ENCODE peak calls at places on chromosomes 6 and 20, in six cellular contexts. S, J, O, G, L and T are unnamed samples.

GRCh38 chr6:112910256-112910655 is 563.1 kb downstream of the RFPL4B start:
- DNase-seq in S (no peak), J (no peak), O (no peak), G (no peak), L (no peak), T (no peak)

GRCh38 chr6:151413372-151414145 is 22.2 kb upstream of the ZBTB2 start:
- DNase-seq in S (no peak), J (no peak), O (peak; percentile 51), G (no peak), L (no peak), T (no peak)

GRCh38 chr6:1199981-1200637 is 111.8 kb upstream of the FOXQ1 start:
- DNase-seq in S (no peak), J (no peak), O (no peak), G (no peak), L (no peak), T (no peak)

GRCh38 chr20:22836211-22836610 is 198.9 kb upstream of the SSTR4 start:
- DNase-seq in S (no peak), J (no peak), O (no peak), G (no peak), L (no peak), T (no peak)

GRCh38 chr20:15838466-15838865 is 734.8 kb downstream of the KIF16B start:
- DNase-seq in S (no peak), J (no peak), O (no peak), G (no peak), L (no peak), T (no peak)

GRCh38 chr20:31840906-31841816 is 4.2 kb downstream of the FOXS1 start:
- DNase-seq in S (no peak), J (no peak), O (no peak), G (no peak), L (no peak), T (no peak)

GRCh38 chr20:32544893-32545840 is 40.0 kb downstream of the NOL4L start:
- DNase-seq in S (no peak), J (no peak), O (no peak), G (no peak), L (no peak), T (no peak)

GRCh38 chr6:152223622-152224021 is 413.5 kb downstream of the SYNE1 start:
- DNase-seq in S (no peak), J (no peak), O (no peak), G (no peak), L (no peak), T (no peak)

GRCh38 chr6:81747327-81747726 is 5.2 kb downstream of the TENT5A start:
- DNase-seq in S (no peak), J (no peak), O (no peak), G (no peak), L (no peak), T (no peak)

GRCh38 chr20:16106191-16106849 is 466.9 kb downstream of the KIF16B start:
- DNase-seq in S (no peak), J (no peak), O (no peak), G (no peak), L (no peak), T (no peak)

GRCh38 chr6:157497579-157497978 is 116.6 kb downstream of the ZDHHC14 start:
- DNase-seq in S (no peak), J (no peak), O (no peak), G (no peak), L (no peak), T (no peak)

GRCh38 chr20:18624948-18625347 is 37.1 kb downstream of the DTD1 start:
- DNase-seq in S (no peak), J (no peak), O (no peak), G (no peak), L (no peak), T (no peak)

GRCh38 chr6:109922851-109923250 is 55.3 kb upstream of the GPR6 start:
- DNase-seq in S (no peak), J (no peak), O (no peak), G (no peak), L (no peak), T (no peak)

GRCh38 chr20:50373674-50374286 is 136.4 kb upstream of the PTPN1 start:
- DNase-seq in S (no peak), J (no peak), O (no peak), G (no peak), L (no peak), T (no peak)

GRCh38 chr6:26474439-26474881 is 16.7 kb downstream of the BTN2A1 start:
- DNase-seq in S (no peak), J (no peak), O (no peak), G (no peak), L (no peak), T (no peak)

GRCh38 chr6:99613398-99613704 is 6.7 kb downstream of the PRDM13 start:
- DNase-seq in S (no peak), J (peak; percentile 75), O (no peak), G (no peak), L (no peak), T (peak; percentile 44)

GRCh38 chr20:36252511-36252910 is 16.2 kb downstream of the AAR2 start:
- DNase-seq in S (no peak), J (no peak), O (no peak), G (no peak), L (no peak), T (no peak)

GRCh38 chr6:142372348-142372747 is 70.5 kb downstream of the ADGRG6 start:
- DNase-seq in S (no peak), J (no peak), O (no peak), G (no peak), L (no peak), T (peak; percentile 31)

GRCh38 chr6:4885534-4885933 is 109.3 kb downstream of the CDYL start:
- DNase-seq in S (no peak), J (no peak), O (no peak), G (no peak), L (no peak), T (no peak)

GRCh38 chr6:136077834-136078576 is 172.1 kb downstream of the MTFR2 start:
- DNase-seq in S (no peak), J (no peak), O (no peak), G (no peak), L (no peak), T (no peak)

GRCh38 chr6:141195251-141195832 is 937.4 kb upstream of the GJE1 start:
- DNase-seq in S (no peak), J (no peak), O (no peak), G (no peak), L (no peak), T (peak; percentile 6)

GRCh38 chr20:58389324-58389967 is 417 bp downstream of the VAPB start:
- DNase-seq in S (no peak), J (peak; percentile 24), O (no peak), G (peak; percentile 34), L (peak; percentile 39), T (peak; percentile 76)

GRCh38 chr6:167826230-167827061 is at the start of gene AFDN:
- DNase-seq in S (peak; percentile 83), J (peak; percentile 69), O (peak; percentile 53), G (peak; percentile 64), L (peak; percentile 70), T (peak; percentile 68)

GRCh38 chr6:35089216-35089934 is 51.8 kb downstream of the TCP11 start:
- DNase-seq in S (no peak), J (peak; percentile 60), O (no peak), G (no peak), L (no peak), T (no peak)

GRCh38 chr6:150863213-150863928 is 2.1 kb upstream of the MTHFD1L start:
- DNase-seq in S (no peak), J (no peak), O (no peak), G (no peak), L (no peak), T (no peak)

GRCh38 chr6:33343953-33344611 is 26.5 kb upstream of the ZBTB22 start:
- DNase-seq in S (no peak), J (no peak), O (peak; percentile 50), G (no peak), L (no peak), T (no peak)

GRCh38 chr6:41936073-41936837 is 5.4 kb downstream of the CCND3 start:
- DNase-seq in S (peak; percentile 78), J (peak; percentile 88), O (peak; percentile 50), G (peak; percentile 83), L (peak; percentile 78), T (peak; percentile 80)

GRCh38 chr6:77416839-77417238 is 46.5 kb downstream of the HTR1B start:
- DNase-seq in S (no peak), J (no peak), O (no peak), G (no peak), L (no peak), T (no peak)

GRCh38 chr20:7770046-7770445 is 170.2 kb downstream of the HAO1 start:
- DNase-seq in S (no peak), J (no peak), O (no peak), G (no peak), L (no peak), T (no peak)

GRCh38 chr20:7775072-7775471 is 165.2 kb downstream of the HAO1 start:
- DNase-seq in S (no peak), J (no peak), O (no peak), G (no peak), L (no peak), T (no peak)

GRCh38 chr20:7772376-7772775 is 167.9 kb downstream of the HAO1 start:
- DNase-seq in S (no peak), J (no peak), O (no peak), G (no peak), L (no peak), T (no peak)

GRCh38 chr20:7773511-7773910 is 166.7 kb downstream of the HAO1 start:
- DNase-seq in S (no peak), J (no peak), O (no peak), G (no peak), L (no peak), T (no peak)

GRCh38 chr20:7770578-7770977 is 169.7 kb downstream of the HAO1 start:
- DNase-seq in S (no peak), J (no peak), O (no peak), G (no peak), L (no peak), T (no peak)
- H3K9me3 ChIP-seq in S (no peaks in the 10 kb centered on the region), J (peaks cover 2% of the 10 kb centered on the region), O (no peaks in the 10 kb centered on the region), G (no peaks in the 10 kb centered on the region), L (no peaks in the 10 kb centered on the region), T (no peaks in the 10 kb centered on the region)

DNA sequence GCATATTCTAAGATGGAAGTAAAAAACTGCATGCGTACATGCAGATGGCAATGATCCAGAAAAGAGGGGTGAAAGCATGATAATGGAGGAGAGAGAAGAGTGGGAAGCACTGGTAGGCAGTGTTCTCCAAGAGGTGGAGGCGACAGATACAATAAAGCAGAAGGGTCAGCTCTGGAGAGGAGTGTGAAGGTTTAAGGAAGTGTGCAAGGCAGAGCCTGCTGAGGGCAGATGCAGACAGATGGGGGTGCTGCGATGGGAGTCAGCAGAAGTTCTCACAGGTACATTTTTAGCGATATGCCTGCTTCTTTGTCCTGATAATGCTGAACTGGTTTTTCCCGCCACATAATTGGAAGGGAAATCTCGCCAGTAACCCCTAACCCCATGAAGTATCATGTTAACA is 81.1 kb upstream of the C6orf118 start:
- DNase-seq in S (no peak), J (no peak), O (no peak), G (no peak), L (no peak), T (no peak)
- H3K9me3 ChIP-seq in S (no peaks in the 10 kb centered on the region), J (no peaks in the 10 kb centered on the region), O (no peaks in the 10 kb centered on the region), G (no peaks in the 10 kb centered on the region), L (peaks cover 3% of the 10 kb centered on the region), T (no peaks in the 10 kb centered on the region)

GRCh38 chr6:86685230-86685797 is 252.0 kb upstream of the HTR1E start:
- DNase-seq in S (no peak), J (no peak), O (no peak), G (no peak), L (no peak), T (no peak)
- H3K9me3 ChIP-seq in S (no peaks in the 10 kb centered on the region), J (no peaks in the 10 kb centered on the region), O (no peaks in the 10 kb centered on the region), G (no peaks in the 10 kb centered on the region), L (peaks cover 13% of the 10 kb centered on the region), T (no peaks in the 10 kb centered on the region)

GRCh38 chr6:122495612-122496011 is 24.0 kb upstream of the SERINC1 start:
- DNase-seq in S (no peak), J (no peak), O (no peak), G (no peak), L (no peak), T (no peak)

GRCh38 chr6:122501475-122501874 is 29.9 kb upstream of the SERINC1 start:
- DNase-seq in S (no peak), J (no peak), O (no peak), G (no peak), L (no peak), T (no peak)
- H3K9me3 ChIP-seq in S (peaks cover 41% of the 10 kb centered on the region), J (peaks cover 2% of the 10 kb centered on the region), O (peaks cover 46% of the 10 kb centered on the region), G (peaks cover 42% of the 10 kb centered on the region), L (peaks cover 63% of the 10 kb centered on the region), T (peaks cover 20% of the 10 kb centered on the region)